ENCODE peak calls at places on chromosome 17, in five cellular contexts. T, A, G, L and D are unnamed samples.

GRCh38 chr17:30031214-30031869 is 85.3 kb upstream of the NSRP1 start:
- DNase-seq in T (no peak), G (no peak), A (no peak), L (no peak), D (no peak)

GRCh38 chr17:60164697-60165096 is 14.9 kb downstream of the CA4 start:
- DNase-seq in T (no peak), G (peak), L (no peak), A (no peak), D (no peak)

GRCh38 chr17:45409659-45410076 is 23.0 kb downstream of the ARHGAP27 start:
- DNase-seq in G (no peak), L (no peak), T (no peak), A (peak), D (no peak)

GRCh38 chr17:11823862-11824261 is 173.4 kb downstream of the ZNF18 start:
- DNase-seq in G (no peak), A (no peak), L (no peak), T (no peak), D (no peak)

GRCh38 chr17:17110520-17110919 is 68.3 kb downstream of the MPRIP start:
- DNase-seq in L (no peak), G (no peak), T (no peak), A (no peak), D (no peak)

GRCh38 chr17:69557339-69557738 is 142.8 kb downstream of the MAP2K6 start:
- DNase-seq in L (no peak), G (no peak), T (no peak), A (no peak), D (no peak)

GRCh38 chr17:18043491-18043890 is 4.3 kb downstream of the GID4 start:
- DNase-seq in A (no peak), T (no peak), G (no peak), L (no peak), D (no peak)

GRCh38 chr17:44220211-44221071 is 966 bp upstream of the UBTF start:
- DNase-seq in L (no peak), G (peak), A (peak), T (no peak), D (peak)

GRCh38 chr17:74619077-74619673 is 4.4 kb downstream of the CD300E start:
- DNase-seq in G (no peak), A (no peak), T (no peak), L (no peak), D (no peak)

GRCh38 chr17:16938496-16939270 is 33.2 kb downstream of the TNFRSF13B start:
- DNase-seq in T (no peak), G (peak), A (peak), L (no peak), D (peak)

GRCh38 chr17:35930211-35931065 is at the start of gene RDM1:
- DNase-seq in A (peak), G (no peak), L (peak), T (peak), D (no peak)

GRCh38 chr17:56966277-56966676 is 5.4 kb upstream of the COIL start:
- DNase-seq in A (no peak), L (no peak), T (no peak), G (no peak), D (no peak)

GRCh38 chr17:55735784-55736405 is 13.2 kb upstream of the TMEM100 start:
- DNase-seq in L (no peak), T (no peak), A (no peak), G (peak), D (no peak)

GRCh38 chr17:83012873-83013778 is 66.3 kb upstream of the METRNL start:
- DNase-seq in G (no peak), T (no peak), A (no peak), L (peak), D (no peak)

GRCh38 chr17:12667299-12667958 is 1.7 kb downstream of the MYOCD start:
- DNase-seq in A (no peak), T (peak), G (peak), L (peak), D (no peak)

GRCh38 chr17:19744922-19745757 is 3.0 kb downstream of the ALDH3A1 start:
- DNase-seq in T (peak), G (peak), A (peak), L (peak), D (peak)

GRCh38 chr17:48489781-48490180 is 41.0 kb downstream of the HOXB1 start:
- DNase-seq in A (no peak), G (no peak), L (no peak), T (no peak), D (no peak)

GRCh38 chr17:15157051-15157450 is 108.1 kb downstream of the PMP22 start:
- DNase-seq in A (no peak), L (no peak), G (no peak), T (no peak), D (no peak)

GRCh38 chr17:32960815-32961214 is 30.8 kb upstream of the SPACA3 start:
- DNase-seq in L (no peak), T (no peak), G (no peak), A (no peak), D (no peak)

DNA sequence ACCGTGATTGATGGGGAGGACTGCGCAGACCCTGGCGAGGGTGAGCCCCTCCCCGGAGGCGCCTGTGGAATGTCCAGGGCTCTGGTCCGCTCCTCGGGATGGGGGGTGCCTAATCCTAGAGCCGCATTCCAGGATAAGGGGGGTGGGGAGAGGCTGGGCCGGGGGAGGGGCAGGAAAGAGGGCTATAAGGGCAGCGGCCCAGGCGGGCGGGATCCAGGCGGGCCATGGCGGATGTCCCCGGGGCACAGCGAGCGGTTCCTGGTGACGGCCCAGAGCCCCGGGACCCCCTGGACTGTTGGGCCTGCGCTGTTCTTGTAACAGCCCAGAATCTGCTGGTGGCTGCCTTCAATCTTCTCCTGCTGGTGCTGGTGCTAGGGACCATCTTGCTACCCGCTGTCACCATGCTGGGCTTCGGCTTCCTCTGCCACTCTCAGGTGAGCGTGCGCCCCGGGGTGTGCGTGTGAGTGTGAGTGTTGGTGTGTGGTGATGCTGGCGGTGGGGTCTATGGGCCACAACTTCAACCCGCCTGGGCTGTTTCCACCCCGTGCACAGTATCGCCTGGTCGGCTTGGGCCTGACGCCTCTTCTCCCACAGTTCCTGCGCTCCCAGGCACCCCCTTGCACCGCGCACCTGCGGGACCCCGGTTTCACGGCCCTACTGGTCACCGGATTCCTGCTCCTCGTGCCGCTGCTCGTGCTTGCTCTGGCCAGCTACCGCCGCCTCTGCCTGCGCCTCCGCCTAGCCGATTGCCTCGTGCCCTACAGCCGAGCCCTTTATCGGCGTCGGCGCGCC is at the start of gene TMEM88:
- DNase-seq in G (peak), L (no peak), T (no peak), A (peak), D (peak)
- TF ChIP-seq POLR2AphosphoS5 in G (peak), L (peak), T (no peak), A (peak), D (no peak)

GRCh38 chr17:34314279-34314678 is 5.0 kb upstream of the CCL8 start:
- DNase-seq in G (peak), T (no peak), A (no peak), L (no peak), D (no peak)
- TF ChIP-seq POLR2AphosphoS5 in G (peak), T (no peak), A (no peak), L (no peak), D (peak)

GRCh38 chr17:1488826-1489275 is 3.6 kb downstream of the MYO1C start:
- DNase-seq in L (no peak), G (no peak), A (no peak), T (no peak), D (no peak)

GRCh38 chr17:1490643-1491405 is 1.7 kb downstream of the MYO1C start:
- DNase-seq in A (peak), G (peak), T (no peak), L (peak), D (no peak)

GRCh38 chr17:1486802-1487695 is 5.4 kb downstream of the MYO1C start:
- DNase-seq in L (peak), T (no peak), G (peak), A (peak), D (peak)

GRCh38 chr17:1485748-1486376 is 6.6 kb downstream of the MYO1C start:
- DNase-seq in G (peak), A (peak), L (peak), T (no peak), D (peak)

GRCh38 chr17:1487939-1488825 is 4.3 kb downstream of the MYO1C start:
- DNase-seq in L (peak), G (peak), T (no peak), A (peak), D (peak)
- TF ChIP-seq POLR2AphosphoS5 in L (no peak), G (peak), T (no peak), A (peak), D (no peak)

GRCh38 chr17:66996926-66997325 is 32.4 kb downstream of the CACNG4 start:
- DNase-seq in A (no peak), T (no peak), G (no peak), L (no peak), D (no peak)
- TF ChIP-seq POLR2AphosphoS5 in A (no peak), T (no peak), G (no peak), L (no peak), D (no peak)

GRCh38 chr17:10249271-10250010 is 51.0 kb upstream of the GAS7 start:
- DNase-seq in A (no peak), G (no peak), T (no peak), L (no peak), D (no peak)

GRCh38 chr17:10247806-10248334 is 49.5 kb upstream of the GAS7 start:
- DNase-seq in A (no peak), L (no peak), G (no peak), T (no peak), D (no peak)

DNA sequence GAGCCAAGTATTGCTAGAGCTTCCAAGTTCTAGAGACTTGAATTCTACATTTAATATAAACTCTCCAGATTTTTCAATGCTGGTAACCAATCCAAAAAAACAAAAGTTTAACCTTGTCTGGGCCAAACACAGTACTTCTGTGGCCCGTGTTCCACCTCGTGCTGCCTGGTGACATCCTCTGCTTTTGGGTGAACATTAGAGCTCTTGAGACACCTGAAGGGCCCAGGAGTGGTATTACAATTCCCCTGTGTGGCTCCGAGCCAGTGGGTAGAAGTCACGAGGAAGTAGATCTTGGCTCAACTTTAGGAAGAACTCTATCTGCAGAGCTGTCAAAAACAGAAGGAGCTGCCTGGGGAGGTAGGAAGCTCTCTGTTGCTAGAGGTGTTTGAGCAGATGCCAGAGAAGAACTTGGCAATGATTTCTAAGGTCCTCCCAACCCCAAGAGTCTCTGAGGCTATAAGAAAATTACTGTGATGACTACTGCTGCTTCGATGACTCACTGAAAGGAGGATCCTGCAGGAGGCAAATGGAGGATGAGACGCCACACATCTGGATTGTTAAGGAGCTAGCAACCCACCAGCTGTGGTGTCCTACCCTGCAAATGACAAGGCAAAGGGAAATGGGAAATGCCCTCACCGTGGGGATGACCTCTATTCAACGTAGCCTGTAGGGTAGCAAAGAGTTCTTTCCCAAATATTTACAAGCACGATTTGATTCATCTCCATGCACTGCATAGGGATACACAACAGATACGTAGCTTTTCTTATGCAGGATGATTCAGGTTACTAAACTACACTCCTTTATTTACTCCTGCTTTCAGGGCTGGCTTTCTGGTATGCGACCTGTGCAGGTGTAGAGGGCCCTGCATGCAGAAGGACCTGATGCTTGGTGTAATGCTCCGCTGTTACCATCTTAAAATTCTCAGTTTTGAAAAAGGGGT is 45.8 kb upstream of the GAS7 start:
- DNase-seq in A (no peak), T (no peak), L (no peak), G (peak), D (no peak)
- TF ChIP-seq POLR2AphosphoS5 in A (no peak), T (no peak), L (no peak), G (no peak), D (no peak)

GRCh38 chr17:67246398-67246647 is 1.3 kb upstream of the HELZ start:
- DNase-seq in A (no peak), G (no peak), L (no peak), T (no peak), D (no peak)

GRCh38 chr17:67246648-67247415 is 1.8 kb upstream of the HELZ start:
- DNase-seq in L (no peak), A (peak), G (no peak), T (peak), D (peak)

GRCh38 chr17:67245694-67246397 is 850 bp upstream of the HELZ start:
- DNase-seq in L (peak), A (peak), G (no peak), T (no peak), D (no peak)

GRCh38 chr17:67244621-67245072 is 349 bp downstream of the HELZ start:
- DNase-seq in A (peak), G (no peak), T (no peak), L (peak), D (no peak)

DNA sequence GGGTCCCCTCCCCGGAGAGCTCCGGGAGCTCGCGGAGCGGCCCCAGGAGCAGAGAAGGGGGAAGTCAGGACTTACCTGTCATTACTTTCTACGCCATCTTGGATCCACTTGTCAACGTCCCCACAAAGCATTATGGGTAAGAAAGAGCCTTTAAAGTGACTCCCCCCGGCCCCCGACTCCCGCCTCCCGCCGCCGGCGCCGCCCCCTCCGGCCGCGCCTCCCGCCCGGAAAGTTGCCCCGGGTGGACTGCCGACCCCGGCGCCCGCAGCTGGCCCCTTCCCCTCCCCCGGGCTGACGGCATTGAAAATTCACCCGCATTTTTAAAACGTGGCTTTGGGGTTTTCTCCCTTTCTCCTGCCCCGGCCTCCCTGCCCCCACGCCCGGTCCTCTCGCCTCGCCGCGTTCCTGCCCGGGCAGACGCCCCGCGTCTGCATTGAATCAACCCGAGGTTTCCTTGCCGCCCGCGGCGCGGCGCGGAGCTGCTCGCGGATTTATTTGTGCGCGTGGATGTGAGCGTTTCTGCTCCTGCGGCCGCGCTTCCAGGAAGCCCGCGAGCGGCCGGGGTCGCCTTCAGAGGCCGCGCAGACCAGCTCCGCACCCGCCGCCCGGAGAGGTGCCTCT is at the start of gene HELZ:
- DNase-seq in G (peak), L (peak), A (peak), T (no peak), D (peak)
- TF ChIP-seq POLR2AphosphoS5 in G (peak), L (peak), A (peak), T (no peak), D (no peak)